ENCODE peak calls at places on chromosomes 2 and 18, in seven cellular contexts. One of them, this sample, is unnamed.
A peak's percentile ranks its signal among the peaks of the same experiment; 100 is the strongest.

GRCh38 chr18:55321268-55322175 is 266.5 kb downstream of the TCF4 start:
- DNase-seq in stimulated activated CD4-positive, alpha-beta T cell treated with anti-CD3 and anti-CD28 coated beads, Interleukin-1b, Interleukin-23, amount 100 ng/mL, for 24 hours: no peak
- DNase-seq in putamen: peak; percentile 92
- DNase-seq in HTR-8/SVneo: peak; percentile 27
- DNase-seq in stimulated activated CD8-positive, alpha-beta memory T cell treated with anti-CD3 and anti-CD28 coated beads, Interleukin-12 subunit alpha, Interleukin-12 subunit beta, amount 100 ng/mL, for 1 hour: peak; percentile 15
- DNase-seq in T-helper 9 cell: no peak
- DNase-seq in caudate nucleus: peak; percentile 84
- DNase-seq in this sample: peak; percentile 42

GRCh38 chr2:152462591-152463178 is 127.7 kb downstream of the FMNL2 start:
- DNase-seq in T-helper 9 cell: no peak
- DNase-seq in stimulated activated CD4-positive, alpha-beta T cell treated with anti-CD3 and anti-CD28 coated beads, Interleukin-1b, Interleukin-23, amount 100 ng/mL, for 24 hours: no peak
- DNase-seq in stimulated activated CD8-positive, alpha-beta memory T cell treated with anti-CD3 and anti-CD28 coated beads, Interleukin-12 subunit alpha, Interleukin-12 subunit beta, amount 100 ng/mL, for 1 hour: no peak
- DNase-seq in HTR-8/SVneo: no peak
- DNase-seq in caudate nucleus: no peak
- DNase-seq in putamen: peak; percentile 92
- DNase-seq in this sample: peak; percentile 97

GRCh38 chr2:129092871-129093385 is 774.3 kb upstream of the HS6ST1 start:
- DNase-seq in stimulated activated CD4-positive, alpha-beta T cell treated with anti-CD3 and anti-CD28 coated beads, Interleukin-1b, Interleukin-23, amount 100 ng/mL, for 24 hours: no peak
- DNase-seq in stimulated activated CD8-positive, alpha-beta memory T cell treated with anti-CD3 and anti-CD28 coated beads, Interleukin-12 subunit alpha, Interleukin-12 subunit beta, amount 100 ng/mL, for 1 hour: no peak
- DNase-seq in caudate nucleus: no peak
- DNase-seq in HTR-8/SVneo: no peak
- DNase-seq in T-helper 9 cell: no peak
- DNase-seq in putamen: no peak
- DNase-seq in this sample: no peak

GRCh38 chr2:135913726-135914365 is 37.6 kb upstream of the MCM6 start:
- DNase-seq in putamen: peak; percentile 32
- DNase-seq in HTR-8/SVneo: peak; percentile 7
- DNase-seq in caudate nucleus: no peak
- DNase-seq in stimulated activated CD8-positive, alpha-beta memory T cell treated with anti-CD3 and anti-CD28 coated beads, Interleukin-12 subunit alpha, Interleukin-12 subunit beta, amount 100 ng/mL, for 1 hour: peak; percentile 28
- DNase-seq in stimulated activated CD4-positive, alpha-beta T cell treated with anti-CD3 and anti-CD28 coated beads, Interleukin-1b, Interleukin-23, amount 100 ng/mL, for 24 hours: peak; percentile 30
- DNase-seq in T-helper 9 cell: peak; percentile 31
- DNase-seq in this sample: peak; percentile 58

GRCh38 chr18:36301884-36302283 is 4.4 kb downstream of the FHOD3 start:
- DNase-seq in T-helper 9 cell: no peak
- DNase-seq in HTR-8/SVneo: no peak
- DNase-seq in stimulated activated CD8-positive, alpha-beta memory T cell treated with anti-CD3 and anti-CD28 coated beads, Interleukin-12 subunit alpha, Interleukin-12 subunit beta, amount 100 ng/mL, for 1 hour: no peak
- DNase-seq in caudate nucleus: no peak
- DNase-seq in stimulated activated CD4-positive, alpha-beta T cell treated with anti-CD3 and anti-CD28 coated beads, Interleukin-1b, Interleukin-23, amount 100 ng/mL, for 24 hours: no peak
- DNase-seq in putamen: no peak
- DNase-seq in this sample: no peak

GRCh38 chr2:118992740-118993391 is 50.9 kb downstream of the MARCO start:
- DNase-seq in HTR-8/SVneo: no peak
- DNase-seq in T-helper 9 cell: no peak
- DNase-seq in caudate nucleus: no peak
- DNase-seq in putamen: no peak
- DNase-seq in stimulated activated CD8-positive, alpha-beta memory T cell treated with anti-CD3 and anti-CD28 coated beads, Interleukin-12 subunit alpha, Interleukin-12 subunit beta, amount 100 ng/mL, for 1 hour: no peak
- DNase-seq in stimulated activated CD4-positive, alpha-beta T cell treated with anti-CD3 and anti-CD28 coated beads, Interleukin-1b, Interleukin-23, amount 100 ng/mL, for 24 hours: no peak
- DNase-seq in this sample: no peak

GRCh38 chr2:25619187-25619586 is 54.2 kb downstream of the DTNB start:
- DNase-seq in stimulated activated CD8-positive, alpha-beta memory T cell treated with anti-CD3 and anti-CD28 coated beads, Interleukin-12 subunit alpha, Interleukin-12 subunit beta, amount 100 ng/mL, for 1 hour: no peak
- DNase-seq in caudate nucleus: no peak
- DNase-seq in HTR-8/SVneo: no peak
- DNase-seq in T-helper 9 cell: no peak
- DNase-seq in stimulated activated CD4-positive, alpha-beta T cell treated with anti-CD3 and anti-CD28 coated beads, Interleukin-1b, Interleukin-23, amount 100 ng/mL, for 24 hours: no peak
- DNase-seq in putamen: no peak
- DNase-seq in this sample: no peak

GRCh38 chr2:121260370-121261154 is 24.4 kb downstream of the TFCP2L1 start:
- DNase-seq in stimulated activated CD4-positive, alpha-beta T cell treated with anti-CD3 and anti-CD28 coated beads, Interleukin-1b, Interleukin-23, amount 100 ng/mL, for 24 hours: no peak
- DNase-seq in putamen: no peak
- DNase-seq in caudate nucleus: no peak
- DNase-seq in stimulated activated CD8-positive, alpha-beta memory T cell treated with anti-CD3 and anti-CD28 coated beads, Interleukin-12 subunit alpha, Interleukin-12 subunit beta, amount 100 ng/mL, for 1 hour: no peak
- DNase-seq in HTR-8/SVneo: no peak
- DNase-seq in T-helper 9 cell: no peak
- DNase-seq in this sample: no peak

GRCh38 chr2:121360566-121361300 is 75.7 kb upstream of the TFCP2L1 start:
- DNase-seq in stimulated activated CD4-positive, alpha-beta T cell treated with anti-CD3 and anti-CD28 coated beads, Interleukin-1b, Interleukin-23, amount 100 ng/mL, for 24 hours: no peak
- DNase-seq in HTR-8/SVneo: peak; percentile 28
- DNase-seq in putamen: no peak
- DNase-seq in T-helper 9 cell: no peak
- DNase-seq in caudate nucleus: no peak
- DNase-seq in stimulated activated CD8-positive, alpha-beta memory T cell treated with anti-CD3 and anti-CD28 coated beads, Interleukin-12 subunit alpha, Interleukin-12 subunit beta, amount 100 ng/mL, for 1 hour: no peak
- DNase-seq in this sample: no peak

GRCh38 chr18:3914833-3915598 is 465.0 kb downstream of the TGIF1 start:
- DNase-seq in stimulated activated CD8-positive, alpha-beta memory T cell treated with anti-CD3 and anti-CD28 coated beads, Interleukin-12 subunit alpha, Interleukin-12 subunit beta, amount 100 ng/mL, for 1 hour: no peak
- DNase-seq in T-helper 9 cell: no peak
- DNase-seq in caudate nucleus: no peak
- DNase-seq in stimulated activated CD4-positive, alpha-beta T cell treated with anti-CD3 and anti-CD28 coated beads, Interleukin-1b, Interleukin-23, amount 100 ng/mL, for 24 hours: no peak
- DNase-seq in HTR-8/SVneo: no peak
- DNase-seq in putamen: no peak
- DNase-seq in this sample: no peak

GRCh38 chr2:7013761-7014160 is 96.5 kb downstream of the RNF144A start:
- DNase-seq in caudate nucleus: no peak
- DNase-seq in stimulated activated CD8-positive, alpha-beta memory T cell treated with anti-CD3 and anti-CD28 coated beads, Interleukin-12 subunit alpha, Interleukin-12 subunit beta, amount 100 ng/mL, for 1 hour: no peak
- DNase-seq in HTR-8/SVneo: no peak
- DNase-seq in T-helper 9 cell: no peak
- DNase-seq in stimulated activated CD4-positive, alpha-beta T cell treated with anti-CD3 and anti-CD28 coated beads, Interleukin-1b, Interleukin-23, amount 100 ng/mL, for 24 hours: no peak
- DNase-seq in putamen: no peak
- DNase-seq in this sample: no peak

GRCh38 chr18:8806105-8806797 is 100.9 kb downstream of the MTCL1 start:
- DNase-seq in putamen: no peak
- DNase-seq in caudate nucleus: no peak
- DNase-seq in HTR-8/SVneo: no peak
- DNase-seq in T-helper 9 cell: no peak
- DNase-seq in stimulated activated CD8-positive, alpha-beta memory T cell treated with anti-CD3 and anti-CD28 coated beads, Interleukin-12 subunit alpha, Interleukin-12 subunit beta, amount 100 ng/mL, for 1 hour: no peak
- DNase-seq in stimulated activated CD4-positive, alpha-beta T cell treated with anti-CD3 and anti-CD28 coated beads, Interleukin-1b, Interleukin-23, amount 100 ng/mL, for 24 hours: no peak
- DNase-seq in this sample: no peak

GRCh38 chr2:109647636-109648035 is 33.5 kb downstream of the SOWAHC start:
- DNase-seq in T-helper 9 cell: no peak
- DNase-seq in caudate nucleus: no peak
- DNase-seq in stimulated activated CD4-positive, alpha-beta T cell treated with anti-CD3 and anti-CD28 coated beads, Interleukin-1b, Interleukin-23, amount 100 ng/mL, for 24 hours: no peak
- DNase-seq in HTR-8/SVneo: peak; percentile 17
- DNase-seq in putamen: no peak
- DNase-seq in stimulated activated CD8-positive, alpha-beta memory T cell treated with anti-CD3 and anti-CD28 coated beads, Interleukin-12 subunit alpha, Interleukin-12 subunit beta, amount 100 ng/mL, for 1 hour: no peak
- DNase-seq in this sample: no peak

GRCh38 chr2:183950673-183951072 is 647.7 kb upstream of the ZNF804A start:
- DNase-seq in stimulated activated CD8-positive, alpha-beta memory T cell treated with anti-CD3 and anti-CD28 coated beads, Interleukin-12 subunit alpha, Interleukin-12 subunit beta, amount 100 ng/mL, for 1 hour: no peak
- DNase-seq in caudate nucleus: no peak
- DNase-seq in putamen: no peak
- DNase-seq in HTR-8/SVneo: no peak
- DNase-seq in T-helper 9 cell: no peak
- DNase-seq in stimulated activated CD4-positive, alpha-beta T cell treated with anti-CD3 and anti-CD28 coated beads, Interleukin-1b, Interleukin-23, amount 100 ng/mL, for 24 hours: no peak
- DNase-seq in this sample: no peak

GRCh38 chr2:62505649-62506420 is at the start of gene TMEM17:
- DNase-seq in putamen: peak; percentile 90
- DNase-seq in HTR-8/SVneo: peak; percentile 75
- DNase-seq in T-helper 9 cell: no peak
- DNase-seq in stimulated activated CD8-positive, alpha-beta memory T cell treated with anti-CD3 and anti-CD28 coated beads, Interleukin-12 subunit alpha, Interleukin-12 subunit beta, amount 100 ng/mL, for 1 hour: no peak
- DNase-seq in caudate nucleus: peak; percentile 82
- DNase-seq in stimulated activated CD4-positive, alpha-beta T cell treated with anti-CD3 and anti-CD28 coated beads, Interleukin-1b, Interleukin-23, amount 100 ng/mL, for 24 hours: no peak
- DNase-seq in this sample: peak; percentile 98

GRCh38 chr18:51522338-51522737 is 324.9 kb upstream of the MEX3C start:
- DNase-seq in stimulated activated CD4-positive, alpha-beta T cell treated with anti-CD3 and anti-CD28 coated beads, Interleukin-1b, Interleukin-23, amount 100 ng/mL, for 24 hours: no peak
- DNase-seq in putamen: no peak
- DNase-seq in T-helper 9 cell: no peak
- DNase-seq in stimulated activated CD8-positive, alpha-beta memory T cell treated with anti-CD3 and anti-CD28 coated beads, Interleukin-12 subunit alpha, Interleukin-12 subunit beta, amount 100 ng/mL, for 1 hour: no peak
- DNase-seq in caudate nucleus: no peak
- DNase-seq in HTR-8/SVneo: no peak
- DNase-seq in this sample: no peak

GRCh38 chr2:140349695-140350094 is 1569.5 kb upstream of the NXPH2 start:
- DNase-seq in putamen: no peak
- DNase-seq in stimulated activated CD4-positive, alpha-beta T cell treated with anti-CD3 and anti-CD28 coated beads, Interleukin-1b, Interleukin-23, amount 100 ng/mL, for 24 hours: no peak
- DNase-seq in stimulated activated CD8-positive, alpha-beta memory T cell treated with anti-CD3 and anti-CD28 coated beads, Interleukin-12 subunit alpha, Interleukin-12 subunit beta, amount 100 ng/mL, for 1 hour: no peak
- DNase-seq in caudate nucleus: no peak
- DNase-seq in HTR-8/SVneo: no peak
- DNase-seq in T-helper 9 cell: no peak
- DNase-seq in this sample: no peak

GRCh38 chr18:23377669-23378469 is 75.2 kb upstream of the RIOK3 start:
- DNase-seq in putamen: no peak
- DNase-seq in caudate nucleus: no peak
- DNase-seq in stimulated activated CD8-positive, alpha-beta memory T cell treated with anti-CD3 and anti-CD28 coated beads, Interleukin-12 subunit alpha, Interleukin-12 subunit beta, amount 100 ng/mL, for 1 hour: no peak
- DNase-seq in HTR-8/SVneo: peak; percentile 42
- DNase-seq in stimulated activated CD4-positive, alpha-beta T cell treated with anti-CD3 and anti-CD28 coated beads, Interleukin-1b, Interleukin-23, amount 100 ng/mL, for 24 hours: no peak
- DNase-seq in T-helper 9 cell: no peak
- DNase-seq in this sample: no peak

GRCh38 chr18:10234912-10235439 is 219.5 kb upstream of the APCDD1 start:
- DNase-seq in caudate nucleus: no peak
- DNase-seq in putamen: no peak
- DNase-seq in stimulated activated CD4-positive, alpha-beta T cell treated with anti-CD3 and anti-CD28 coated beads, Interleukin-1b, Interleukin-23, amount 100 ng/mL, for 24 hours: no peak
- DNase-seq in T-helper 9 cell: no peak
- DNase-seq in stimulated activated CD8-positive, alpha-beta memory T cell treated with anti-CD3 and anti-CD28 coated beads, Interleukin-12 subunit alpha, Interleukin-12 subunit beta, amount 100 ng/mL, for 1 hour: no peak
- DNase-seq in HTR-8/SVneo: peak; percentile 48
- DNase-seq in this sample: no peak

GRCh38 chr2:96594701-96595152 is 43.4 kb downstream of the KANSL3 start:
- DNase-seq in HTR-8/SVneo: no peak
- DNase-seq in stimulated activated CD4-positive, alpha-beta T cell treated with anti-CD3 and anti-CD28 coated beads, Interleukin-1b, Interleukin-23, amount 100 ng/mL, for 24 hours: no peak
- DNase-seq in caudate nucleus: no peak
- DNase-seq in putamen: no peak
- DNase-seq in T-helper 9 cell: no peak
- DNase-seq in stimulated activated CD8-positive, alpha-beta memory T cell treated with anti-CD3 and anti-CD28 coated beads, Interleukin-12 subunit alpha, Interleukin-12 subunit beta, amount 100 ng/mL, for 1 hour: no peak
- DNase-seq in this sample: no peak

GRCh38 chr18:31946305-31947046 is 3.5 kb upstream of the TRAPPC8 start:
- DNase-seq in stimulated activated CD8-positive, alpha-beta memory T cell treated with anti-CD3 and anti-CD28 coated beads, Interleukin-12 subunit alpha, Interleukin-12 subunit beta, amount 100 ng/mL, for 1 hour: no peak
- DNase-seq in caudate nucleus: no peak
- DNase-seq in T-helper 9 cell: no peak
- DNase-seq in HTR-8/SVneo: no peak
- DNase-seq in stimulated activated CD4-positive, alpha-beta T cell treated with anti-CD3 and anti-CD28 coated beads, Interleukin-1b, Interleukin-23, amount 100 ng/mL, for 24 hours: no peak
- DNase-seq in putamen: no peak
- DNase-seq in this sample: no peak

GRCh38 chr2:27441226-27441926 is 805 bp upstream of the KRTCAP3 start:
- DNase-seq in stimulated activated CD4-positive, alpha-beta T cell treated with anti-CD3 and anti-CD28 coated beads, Interleukin-1b, Interleukin-23, amount 100 ng/mL, for 24 hours: no peak
- DNase-seq in stimulated activated CD8-positive, alpha-beta memory T cell treated with anti-CD3 and anti-CD28 coated beads, Interleukin-12 subunit alpha, Interleukin-12 subunit beta, amount 100 ng/mL, for 1 hour: no peak
- DNase-seq in T-helper 9 cell: no peak
- DNase-seq in HTR-8/SVneo: no peak
- DNase-seq in putamen: no peak
- DNase-seq in caudate nucleus: no peak
- DNase-seq in this sample: no peak